ENCODE peak calls at places on chromosomes 11 and 22, in seven cellular contexts. L, Q, A, F, P, K and O are unnamed samples.
A peak's percentile ranks its signal among the peaks of the same experiment; 100 is the strongest.

GRCh38 chr11:105790841-105791240 is 181.0 kb downstream of the GRIA4 start:
- DNase-seq in L (peak; percentile 34), Q (no peak), A (no peak), F (no peak), P (no peak), K (no peak), O (no peak)

GRCh38 chr11:19472679-19473078 is 231.9 kb upstream of the E2F8 start:
- DNase-seq in L (no peak), Q (no peak), A (no peak), F (no peak), P (no peak), K (no peak), O (no peak)

GRCh38 chr22:17949926-17950473 is 74.4 kb downstream of the MICAL3 start:
- DNase-seq in L (no peak), Q (peak; percentile 22), A (no peak), F (no peak), P (no peak), K (no peak), O (no peak)

GRCh38 chr11:91243630-91244029 is 981.0 kb upstream of the FAT3 start:
- DNase-seq in L (no peak), Q (no peak), A (no peak), F (no peak), P (no peak), K (no peak), O (no peak)

GRCh38 chr11:11461473-11461872 is 108.4 kb upstream of the CSNK2A3 start:
- DNase-seq in L (no peak), Q (no peak), A (no peak), F (no peak), P (peak; percentile 55), K (no peak), O (no peak)

GRCh38 chr11:128936546-128937275 is 6.0 kb downstream of the TP53AIP1 start:
- DNase-seq in L (peak; percentile 65), Q (no peak), A (peak; percentile 55), F (no peak), P (peak; percentile 74), K (peak; percentile 47), O (peak; percentile 56)

GRCh38 chr11:44572884-44573283 is 7.4 kb downstream of the CD82 start:
- DNase-seq in L (no peak), Q (no peak), A (no peak), F (no peak), P (no peak), K (no peak), O (no peak)

GRCh38 chr11:134915212-134915611 is 503.2 kb upstream of the B3GAT1 start:
- DNase-seq in L (no peak), Q (peak; percentile 89), A (peak; percentile 67), F (peak; percentile 45), P (no peak), K (no peak), O (no peak)

GRCh38 chr11:836274-836673 is 3.5 kb downstream of the CD151 start:
- DNase-seq in L (no peak), Q (no peak), A (no peak), F (no peak), P (no peak), K (no peak), O (no peak)

GRCh38 chr22:31872209-31872608 is 72.1 kb upstream of the YWHAH start:
- DNase-seq in L (peak; percentile 23), Q (no peak), A (no peak), F (no peak), P (no peak), K (no peak), O (peak; percentile 71)

GRCh38 chr11:129817282-129818051 is 1.8 kb downstream of the TMEM45B start:
- DNase-seq in L (no peak), Q (no peak), A (no peak), F (no peak), P (no peak), K (no peak), O (no peak)

GRCh38 chr11:104663190-104664140 is 234.8 kb downstream of the CASP12 start:
- DNase-seq in L (no peak), Q (no peak), A (no peak), F (no peak), P (no peak), K (no peak), O (no peak)

GRCh38 chr11:129323896-129324522 is 51.6 kb upstream of the BARX2 start:
- DNase-seq in L (no peak), Q (peak; percentile 71), A (no peak), F (peak; percentile 57), P (no peak), K (peak; percentile 32), O (no peak)

GRCh38 chr11:17015639-17016125 is 1.5 kb upstream of the PLEKHA7 start:
- DNase-seq in L (no peak), Q (no peak), A (no peak), F (no peak), P (no peak), K (no peak), O (no peak)

GRCh38 chr11:40188848-40189247 is 1270.6 kb downstream of the LRRC4C start:
- DNase-seq in L (no peak), Q (no peak), A (no peak), F (no peak), P (no peak), K (peak; percentile 21), O (no peak)

GRCh38 chr11:130561441-130561881 is 113.0 kb downstream of the ADAMTS15 start:
- DNase-seq in L (no peak), Q (no peak), A (peak; percentile 46), F (no peak), P (no peak), K (no peak), O (peak; percentile 91)

GRCh38 chr11:82174610-82175009 is 559.1 kb downstream of the FAM181B start:
- DNase-seq in L (peak; percentile 37), Q (no peak), A (no peak), F (no peak), P (no peak), K (no peak), O (no peak)

GRCh38 chr22:20057596-20058268 is 22.3 kb upstream of the DGCR8 start:
- DNase-seq in L (no peak), Q (no peak), A (no peak), F (no peak), P (no peak), K (no peak), O (peak; percentile 53)

GRCh38 chr11:95791385-95792033 is 1.2 kb downstream of the CEP57 start:
- DNase-seq in L (peak; percentile 11), Q (no peak), A (no peak), F (no peak), P (no peak), K (no peak), O (no peak)

GRCh38 chr11:125251956-125252355 is 87.4 kb downstream of the PKNOX2 start:
- DNase-seq in L (no peak), Q (no peak), A (peak; percentile 37), F (no peak), P (peak; percentile 67), K (no peak), O (no peak)

GRCh38 chr22:35766654-35767580 is 49.2 kb downstream of the APOL5 start:
- DNase-seq in L (peak; percentile 72), Q (no peak), A (peak; percentile 37), F (no peak), P (peak; percentile 22), K (no peak), O (no peak)

GRCh38 chr11:111456859-111457730 is 55.1 kb downstream of the BTG4 start:
- DNase-seq in L (no peak), Q (no peak), A (no peak), F (no peak), P (no peak), K (no peak), O (no peak)

GRCh38 chr22:26484360-26484706 is 656 bp downstream of the SRRD start:
- DNase-seq in L (no peak), Q (no peak), A (no peak), F (no peak), P (no peak), K (no peak), O (no peak)

GRCh38 chr11:36157151-36157519 is 132.1 kb downstream of the COMMD9 start:
- DNase-seq in L (no peak), Q (no peak), A (no peak), F (no peak), P (no peak), K (no peak), O (no peak)
- H3K4me1 ChIP-seq in L (peaks cover 23% of the 10 kb centered on the region), Q (no peaks in the 10 kb centered on the region), A (peaks cover 11% of the 10 kb centered on the region), F (peaks cover 19% of the 10 kb centered on the region), P (no peaks in the 10 kb centered on the region), K (no peaks in the 10 kb centered on the region), O (peaks cover 27% of the 10 kb centered on the region)

DNA sequence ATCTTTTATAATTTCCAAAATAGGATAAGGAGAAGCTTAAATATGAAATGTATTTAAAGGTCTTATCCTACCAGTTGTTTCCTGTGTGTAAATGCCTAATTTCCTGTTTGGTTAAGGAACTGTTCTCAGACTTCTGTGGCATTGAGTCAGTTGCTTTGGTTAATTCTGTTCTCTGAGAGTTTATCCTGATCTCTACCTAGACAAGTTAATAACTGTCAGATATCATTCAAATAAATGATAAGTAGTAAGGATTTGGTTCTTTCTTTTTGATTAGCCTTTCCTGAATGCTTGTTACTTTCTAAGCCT is 39.5 kb downstream of the CTNND1 start:
- DNase-seq in L (no peak), Q (no peak), A (no peak), F (no peak), P (no peak), K (no peak), O (no peak)
- H3K36me3 ChIP-seq in L (peaks cover 37% of the 10 kb centered on the region), Q (peaks cover 51% of the 10 kb centered on the region), A (peaks cover 58% of the 10 kb centered on the region), F (peaks cover 76% of the 10 kb centered on the region), P (peaks cover 56% of the 10 kb centered on the region), K (peaks cover 18% of the 10 kb centered on the region), O (peaks cover 51% of the 10 kb centered on the region)

GRCh38 chr11:69294621-69295078 is 695 bp downstream of the MYEOV start:
- DNase-seq in L (no peak), Q (no peak), A (no peak), F (no peak), P (no peak), K (no peak), O (no peak)

GRCh38 chr11:69293819-69294505 is at the start of gene MYEOV:
- DNase-seq in L (peak; percentile 29), Q (no peak), A (no peak), F (no peak), P (no peak), K (no peak), O (peak; percentile 93)

GRCh38 chr11:69292221-69292648 is 1.7 kb upstream of the MYEOV start:
- DNase-seq in L (peak; percentile 56), Q (no peak), A (no peak), F (no peak), P (no peak), K (no peak), O (peak; percentile 79)

GRCh38 chr11:69291459-69292110 is 2.4 kb upstream of the MYEOV start:
- DNase-seq in L (no peak), Q (no peak), A (no peak), F (no peak), P (no peak), K (no peak), O (no peak)

DNA sequence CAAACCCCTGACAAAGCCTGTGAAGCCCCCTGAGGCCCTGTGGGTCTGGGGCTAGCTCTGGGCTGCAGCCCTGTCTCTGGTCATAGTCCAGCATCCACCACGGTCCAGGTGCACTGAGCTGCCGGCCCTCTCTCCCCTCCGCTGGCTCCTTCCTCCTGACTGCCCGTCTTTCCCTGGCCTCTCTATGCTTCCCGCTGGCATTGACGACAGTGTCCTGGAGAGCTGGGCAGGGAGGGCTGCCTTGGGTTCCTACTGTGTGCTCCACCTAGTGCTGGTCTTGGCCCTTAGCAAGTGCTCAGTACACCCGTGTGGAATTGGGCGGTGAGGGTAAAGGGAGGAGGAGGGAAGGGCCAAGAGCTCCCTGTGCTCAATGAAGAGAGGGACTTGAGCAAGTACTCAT is 868 bp upstream of the MYEOV start:
- DNase-seq in L (peak; percentile 30), Q (no peak), A (no peak), F (no peak), P (no peak), K (no peak), O (peak; percentile 71)
- TF ChIP-seq CTCF in L (peak; percentile 17), Q (no peak), A (no peak), F (no peak), P (no peak), K (no peak), O (no peak)

GRCh38 chr11:65811764-65812475 is 21.8 kb upstream of the SNX32 start:
- DNase-seq in L (no peak), Q (no peak), A (no peak), F (no peak), P (no peak), K (no peak), O (no peak)
- H3K4me1 ChIP-seq in L (no peaks in the 10 kb centered on the region), Q (no peaks in the 10 kb centered on the region), A (no peaks in the 10 kb centered on the region), F (no peaks in the 10 kb centered on the region), P (peaks cover 4% of the 10 kb centered on the region), K (peaks cover 14% of the 10 kb centered on the region), O (peaks cover 13% of the 10 kb centered on the region)